ENCODE peak calls at places on chromosomes 6 and 20, in ten cellular contexts. L, D, B, H, T, J, W, N, Y and S are unnamed samples.
A peak's percentile ranks its signal among the peaks of the same experiment; 100 is the strongest.

GRCh38 chr6:2178125-2178524 is 67.3 kb downstream of the GMDS start:
- DNase-seq in L (no peak), D (no peak), B (no peak), H (no peak), T (no peak), J (no peak), W (no peak), N (no peak), Y (no peak), S (no peak)

GRCh38 chr6:130676077-130676772 is 151.0 kb upstream of the SMLR1 start:
- DNase-seq in L (no peak), D (no peak), B (no peak), H (no peak), T (no peak), J (no peak), W (no peak), N (peak; percentile 20), Y (no peak), S (no peak)

GRCh38 chr6:11613336-11613735 is 75.8 kb downstream of the TMEM170B start:
- DNase-seq in L (no peak), D (no peak), B (peak; percentile 14), H (no peak), T (no peak), J (no peak), W (no peak), N (no peak), Y (no peak), S (no peak)

GRCh38 chr6:143429970-143430369 is 20.5 kb downstream of the ADAT2 start:
- DNase-seq in L (no peak), D (no peak), B (no peak), H (no peak), T (no peak), J (no peak), W (no peak), N (no peak), Y (no peak), S (no peak)

GRCh38 chr6:7991992-7992815 is 72.0 kb downstream of the BLOC1S5 start:
- DNase-seq in L (peak; percentile 69), D (no peak), B (peak; percentile 88), H (peak; percentile 81), T (peak; percentile 96), J (peak; percentile 54), W (peak; percentile 76), N (peak; percentile 23), Y (peak; percentile 86), S (peak; percentile 64)

GRCh38 chr20:25541676-25542075 is 43.7 kb downstream of the NINL start:
- DNase-seq in L (no peak), D (no peak), B (peak; percentile 72), H (peak; percentile 77), T (no peak), J (no peak), W (no peak), N (no peak), Y (no peak), S (no peak)

GRCh38 chr6:149500085-149500484 is 15.3 kb upstream of the ZC3H12D start:
- DNase-seq in L (no peak), D (no peak), B (no peak), H (no peak), T (no peak), J (no peak), W (no peak), N (no peak), Y (no peak), S (peak; percentile 43)

GRCh38 chr6:136501514-136501913 is 48.7 kb downstream of the MAP7 start:
- DNase-seq in L (no peak), D (no peak), B (no peak), H (peak; percentile 47), T (no peak), J (no peak), W (no peak), N (no peak), Y (no peak), S (no peak)

GRCh38 chr6:111781055-111781708 is 92.1 kb downstream of the FYN start:
- DNase-seq in L (no peak), D (no peak), B (peak; percentile 41), H (peak; percentile 77), T (no peak), J (no peak), W (no peak), N (no peak), Y (peak; percentile 43), S (peak; percentile 90)

GRCh38 chr6:161394437-161394836 is 120.6 kb upstream of the AGPAT4 start:
- DNase-seq in L (no peak), D (no peak), B (no peak), H (no peak), T (no peak), J (no peak), W (no peak), N (no peak), Y (no peak), S (no peak)

GRCh38 chr6:149482542-149483261 is 2.1 kb downstream of the ZC3H12D start:
- DNase-seq in L (no peak), D (no peak), B (no peak), H (no peak), T (no peak), J (no peak), W (peak; percentile 69), N (no peak), Y (no peak), S (no peak)

DNA sequence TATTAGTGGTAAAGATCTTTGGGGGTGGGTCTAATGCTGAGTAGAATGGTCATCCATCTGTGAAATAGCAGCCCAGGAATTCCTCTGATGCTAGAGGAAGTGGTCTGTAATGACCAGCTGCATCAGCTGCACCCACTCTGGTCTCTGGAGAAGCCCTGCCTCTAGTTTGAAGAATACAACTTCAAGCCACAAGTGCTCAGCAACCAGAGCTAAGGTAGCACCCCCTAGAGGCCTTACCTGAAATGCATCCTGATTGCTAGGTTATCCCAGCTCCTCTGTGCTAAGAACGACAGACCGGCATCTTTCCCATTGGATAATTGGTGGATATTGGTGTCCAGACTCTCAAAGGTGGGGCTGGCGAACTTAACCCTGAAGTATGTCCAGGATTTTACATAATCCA is 58.2 kb downstream of the DNAH8 start:
- DNase-seq in L (peak; percentile 19), D (no peak), B (peak; percentile 18), H (peak; percentile 7), T (peak; percentile 18), J (no peak), W (peak; percentile 11), N (no peak), Y (no peak), S (no peak)
- TF ChIP-seq CTCF in L (peak; percentile 57), D (peak; percentile 74), B (peak; percentile 41), H (peak; percentile 44), T (peak; percentile 50), J (no peak), W (peak; percentile 72), N (peak; percentile 19), Y (peak; percentile 13), S (peak; percentile 56)

DNA sequence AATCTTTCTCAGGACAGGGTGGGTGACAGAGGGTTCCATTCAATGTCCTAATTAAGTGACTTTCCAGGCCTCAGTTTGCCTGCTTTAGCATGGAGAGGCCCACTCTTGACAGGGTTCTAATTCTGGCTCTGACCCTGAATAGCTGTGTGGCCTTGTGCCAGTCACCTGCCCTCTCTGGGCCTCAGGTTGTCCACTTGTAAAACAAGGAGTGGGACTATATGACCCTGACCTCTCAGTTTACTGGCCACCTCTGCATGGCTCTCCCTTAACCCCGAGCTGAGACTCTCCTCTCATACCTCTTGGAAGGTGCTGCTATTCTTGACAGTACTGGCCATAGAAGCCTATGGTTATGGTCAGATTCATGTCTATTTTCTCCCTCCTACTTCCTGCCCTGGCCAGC is 44.1 kb upstream of the MLN start:
- DNase-seq in L (no peak), D (no peak), B (no peak), H (no peak), T (no peak), J (no peak), W (no peak), N (no peak), Y (no peak), S (no peak)
- H3K4me3 ChIP-seq in L (no peak overlapping the region), D (no peak overlapping the region), B (no peak overlapping the region), H (no peak overlapping the region), T (no peak overlapping the region), J (no peak overlapping the region), W (no peak overlapping the region), N (no peak overlapping the region), Y (no peak overlapping the region), S (no peak overlapping the region)

GRCh38 chr6:29709178-29709576 is 14.1 kb upstream of the HLA-F start:
- DNase-seq in L (no peak), D (no peak), B (no peak), H (no peak), T (no peak), J (no peak), W (no peak), N (no peak), Y (no peak), S (no peak)

GRCh38 chr6:29710281-29710941 is 12.8 kb upstream of the HLA-F start:
- DNase-seq in L (no peak), D (no peak), B (no peak), H (no peak), T (no peak), J (no peak), W (no peak), N (no peak), Y (no peak), S (no peak)

GRCh38 chr6:29708432-29709177 is 14.6 kb upstream of the HLA-F start:
- DNase-seq in L (no peak), D (no peak), B (no peak), H (no peak), T (no peak), J (no peak), W (peak; percentile 47), N (no peak), Y (no peak), S (no peak)

GRCh38 chr6:29702519-29703103 is 20.6 kb upstream of the HLA-F start:
- DNase-seq in L (peak; percentile 19), D (peak; percentile 61), B (peak; percentile 45), H (peak; percentile 13), T (peak; percentile 48), J (peak; percentile 56), W (peak; percentile 43), N (peak; percentile 54), Y (no peak), S (no peak)

DNA sequence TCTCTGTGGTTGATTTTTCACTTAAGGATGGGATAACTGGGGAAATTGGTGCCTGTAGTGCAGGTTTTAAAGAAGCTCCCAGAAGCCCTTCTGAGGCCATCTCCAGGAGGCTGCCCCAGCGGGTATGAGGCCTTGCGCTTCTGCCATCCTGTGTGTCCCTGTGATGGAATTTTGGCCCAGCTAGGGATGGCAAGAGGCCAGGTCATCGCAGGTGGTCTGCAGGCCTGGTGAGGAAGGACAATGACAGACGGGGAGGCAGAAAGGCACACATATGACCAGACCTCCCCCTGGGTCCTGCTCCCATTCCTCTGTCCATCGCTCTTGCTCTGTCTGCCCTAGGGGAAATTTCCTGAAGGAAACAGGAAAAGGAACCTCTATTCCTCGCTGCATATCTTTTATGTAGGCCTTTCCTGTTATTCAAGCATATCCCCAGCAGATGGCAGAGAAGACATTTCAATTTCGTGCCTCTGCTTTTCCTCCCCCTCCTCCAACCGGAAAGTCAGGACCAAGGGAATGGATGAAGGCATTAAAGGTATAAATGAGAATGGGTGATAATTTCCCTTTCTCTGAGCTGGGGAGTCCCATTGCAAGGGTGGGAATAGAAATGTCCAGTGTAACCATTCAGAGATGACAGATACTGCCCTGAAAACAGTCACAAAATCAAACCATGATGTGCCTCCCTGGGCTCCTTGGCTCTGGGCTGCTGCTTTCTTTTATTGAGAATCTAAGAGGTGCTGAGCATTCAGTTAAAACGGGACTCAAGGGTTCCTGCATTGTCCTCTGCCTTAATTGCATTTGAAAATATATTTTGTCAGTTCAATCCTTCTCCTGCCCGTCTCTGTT is 17.6 kb upstream of the HLA-F start:
- DNase-seq in L (peak; percentile 62), D (no peak), B (peak; percentile 46), H (peak; percentile 56), T (peak; percentile 39), J (peak; percentile 39), W (peak; percentile 27), N (no peak), Y (peak; percentile 13), S (no peak)
- TF ChIP-seq CTCF in L (peak; percentile 81), D (peak; percentile 65), B (peak; percentile 39), H (peak; percentile 66), T (peak; percentile 40), J (peak; percentile 60), W (peak; percentile 80), N (peak; percentile 62), Y (peak; percentile 62), S (peak; percentile 51)

GRCh38 chr6:47413752-47414516 is 63.7 kb upstream of the CD2AP start:
- DNase-seq in L (peak; percentile 64), D (no peak), B (peak; percentile 84), H (peak; percentile 74), T (peak; percentile 84), J (no peak), W (peak; percentile 82), N (peak; percentile 28), Y (peak; percentile 27), S (no peak)
- H3K4me3 ChIP-seq in L (peak overlapping the region; percentile 62), D (no peak overlapping the region), B (peak overlapping the region; percentile 36), H (peak overlapping the region; percentile 28), T (peak overlapping the region; percentile 22), J (peak overlapping the region; percentile 35), W (peak overlapping the region; percentile 64), N (no peak overlapping the region), Y (peak overlapping the region; percentile 40), S (no peak overlapping the region)